ENCODE peak calls at places on chromosomes 3 and 15, in four cellular contexts. One of them, this sample, is unnamed.
A peak's percentile ranks its signal among the peaks of the same experiment; 100 is the strongest.

GRCh38 chr3:184592411-184593200 is 31.0 kb downstream of the EPHB3 start:
- DNase-seq in aorta: peak; percentile 73
- DNase-seq in breast epithelium: no peak
- DNase-seq in tibial artery: no peak
- DNase-seq in this sample: no peak

GRCh38 chr15:25186906-25187645 is 232.3 kb downstream of the SNRPN start:
- DNase-seq in aorta: peak; percentile 62
- DNase-seq in breast epithelium: no peak
- DNase-seq in tibial artery: no peak
- DNase-seq in this sample: no peak

GRCh38 chr3:40911264-40911663 is 288.0 kb upstream of the CTNNB1 start:
- DNase-seq in aorta: no peak
- DNase-seq in breast epithelium: no peak
- DNase-seq in tibial artery: no peak
- DNase-seq in this sample: no peak

GRCh38 chr3:195094211-195094921 is 176.6 kb downstream of the XXYLT1 start:
- DNase-seq in aorta: peak; percentile 73
- DNase-seq in breast epithelium: no peak
- DNase-seq in tibial artery: no peak
- DNase-seq in this sample: no peak

GRCh38 chr3:192331749-192332385 is 395.5 kb downstream of the FGF12 start:
- DNase-seq in aorta: no peak
- DNase-seq in breast epithelium: no peak
- DNase-seq in tibial artery: no peak
- DNase-seq in this sample: no peak

GRCh38 chr15:62753518-62754221 is 288.9 kb upstream of the TPM1 start:
- DNase-seq in aorta: no peak
- DNase-seq in breast epithelium: no peak
- DNase-seq in tibial artery: no peak
- DNase-seq in this sample: no peak

GRCh38 chr3:157136647-157137387 is 23.1 kb downstream of the CCNL1 start:
- DNase-seq in aorta: no peak
- DNase-seq in breast epithelium: peak; percentile 48
- DNase-seq in tibial artery: peak; percentile 27
- DNase-seq in this sample: no peak

GRCh38 chr3:194487289-194488006 is 646 bp upstream of the ATP13A3 start:
- DNase-seq in aorta: peak; percentile 85
- DNase-seq in breast epithelium: no peak
- DNase-seq in tibial artery: peak; percentile 75
- DNase-seq in this sample: no peak

GRCh38 chr3:30770387-30770786 is 124.1 kb downstream of the GADL1 start:
- DNase-seq in aorta: no peak
- DNase-seq in breast epithelium: peak; percentile 42
- DNase-seq in tibial artery: peak; percentile 38
- DNase-seq in this sample: peak; percentile 59

GRCh38 chr3:57966823-57967222 is 41.4 kb upstream of the FLNB start:
- DNase-seq in aorta: no peak
- DNase-seq in breast epithelium: no peak
- DNase-seq in tibial artery: peak; percentile 43
- DNase-seq in this sample: no peak

GRCh38 chr3:57109437-57110199 is 49.2 kb downstream of the SPATA12 start:
- DNase-seq in aorta: no peak
- DNase-seq in breast epithelium: no peak
- DNase-seq in tibial artery: no peak
- DNase-seq in this sample: no peak

GRCh38 chr3:15081960-15082664 is 16.8 kb downstream of the RBSN start:
- DNase-seq in aorta: no peak
- DNase-seq in breast epithelium: no peak
- DNase-seq in tibial artery: no peak
- DNase-seq in this sample: no peak

GRCh38 chr3:152183473-152183872 is 85.3 kb upstream of the MBNL1 start:
- DNase-seq in aorta: no peak
- DNase-seq in breast epithelium: no peak
- DNase-seq in tibial artery: no peak
- DNase-seq in this sample: no peak

GRCh38 chr15:80199366-80199765 is 46.6 kb downstream of the FAH start:
- DNase-seq in aorta: no peak
- DNase-seq in breast epithelium: no peak
- DNase-seq in tibial artery: no peak
- DNase-seq in this sample: no peak

GRCh38 chr15:81400640-81401236 is 26.7 kb upstream of the TMC3 start:
- DNase-seq in aorta: no peak
- DNase-seq in breast epithelium: no peak
- DNase-seq in tibial artery: no peak
- DNase-seq in this sample: peak; percentile 7

GRCh38 chr15:55868707-55869106 is 124.7 kb downstream of the NEDD4 start:
- DNase-seq in aorta: no peak
- DNase-seq in breast epithelium: no peak
- DNase-seq in tibial artery: no peak
- DNase-seq in this sample: no peak

GRCh38 chr3:77620009-77620408 is 580.1 kb downstream of the ROBO2 start:
- DNase-seq in aorta: no peak
- DNase-seq in breast epithelium: no peak
- DNase-seq in tibial artery: no peak
- DNase-seq in this sample: peak; percentile 39

GRCh38 chr3:70982700-70983140 is 600.8 kb downstream of the FOXP1 start:
- DNase-seq in aorta: peak; percentile 82
- DNase-seq in breast epithelium: peak; percentile 80
- DNase-seq in tibial artery: peak; percentile 53
- DNase-seq in this sample: no peak

GRCh38 chr3:134106580-134106979 is 76.9 kb upstream of the SLCO2A1 start:
- DNase-seq in aorta: no peak
- DNase-seq in breast epithelium: no peak
- DNase-seq in tibial artery: no peak
- DNase-seq in this sample: no peak

GRCh38 chr3:26236991-26237682 is 385.4 kb upstream of the LRRC3B start:
- DNase-seq in aorta: no peak
- DNase-seq in breast epithelium: no peak
- DNase-seq in tibial artery: no peak
- DNase-seq in this sample: no peak

GRCh38 chr15:41350057-41350717 is 17.5 kb downstream of the NUSAP1 start:
- DNase-seq in aorta: no peak
- DNase-seq in breast epithelium: no peak
- DNase-seq in tibial artery: no peak
- DNase-seq in this sample: no peak

GRCh38 chr15:67548862-67549651 is 6.6 kb downstream of the MAP2K5 start:
- DNase-seq in aorta: no peak
- DNase-seq in breast epithelium: no peak
- DNase-seq in tibial artery: no peak
- DNase-seq in this sample: no peak

GRCh38 chr15:57509121-57509520 is 82.6 kb upstream of the MYZAP start:
- DNase-seq in aorta: no peak
- DNase-seq in breast epithelium: no peak
- DNase-seq in tibial artery: no peak
- DNase-seq in this sample: no peak

GRCh38 chr3:107710851-107711250 is 188.1 kb downstream of the BBX start:
- DNase-seq in aorta: no peak
- DNase-seq in breast epithelium: peak; percentile 34
- DNase-seq in tibial artery: peak; percentile 32
- DNase-seq in this sample: no peak

GRCh38 chr15:51366911-51367310 is 25.5 kb downstream of the GLDN start:
- DNase-seq in aorta: no peak
- DNase-seq in breast epithelium: peak; percentile 30
- DNase-seq in tibial artery: peak; percentile 82
- DNase-seq in this sample: no peak

GRCh38 chr3:151197981-151198767 is 4.8 kb downstream of the GPR171 start:
- DNase-seq in aorta: no peak
- DNase-seq in breast epithelium: no peak
- DNase-seq in tibial artery: no peak
- DNase-seq in this sample: no peak

GRCh38 chr3:189349772-189350171 is 178.0 kb downstream of the TPRG1 start:
- DNase-seq in aorta: no peak
- DNase-seq in breast epithelium: no peak
- DNase-seq in tibial artery: no peak
- DNase-seq in this sample: no peak

GRCh38 chr3:55246016-55246415 is 241.1 kb downstream of the WNT5A start:
- DNase-seq in aorta: no peak
- DNase-seq in breast epithelium: no peak
- DNase-seq in tibial artery: no peak
- DNase-seq in this sample: peak; percentile 24

GRCh38 chr3:188262913-188263683 is 109.1 kb downstream of the LPP start:
- DNase-seq in aorta: peak; percentile 79
- DNase-seq in breast epithelium: no peak
- DNase-seq in tibial artery: peak; percentile 60
- DNase-seq in this sample: no peak

GRCh38 chr3:134315286-134316106 is 58.8 kb downstream of the AMOTL2 start:
- DNase-seq in aorta: peak; percentile 94
- DNase-seq in breast epithelium: peak; percentile 22
- DNase-seq in tibial artery: peak; percentile 93
- DNase-seq in this sample: no peak

GRCh38 chr3:154095832-154096421 is 25.3 kb upstream of the ARHGEF26 start:
- DNase-seq in aorta: no peak
- DNase-seq in breast epithelium: no peak
- DNase-seq in tibial artery: no peak
- DNase-seq in this sample: no peak

GRCh38 chr3:148309390-148310035 is 388.2 kb upstream of the AGTR1 start:
- DNase-seq in aorta: no peak
- DNase-seq in breast epithelium: no peak
- DNase-seq in tibial artery: peak; percentile 22
- DNase-seq in this sample: peak; percentile 5

GRCh38 chr3:21551019-21551418 is 200.0 kb downstream of the ZNF385D start:
- DNase-seq in aorta: no peak
- DNase-seq in breast epithelium: no peak
- DNase-seq in tibial artery: no peak
- DNase-seq in this sample: no peak